ENCODE peak calls at places on chromosomes 1 and 21, in five cellular contexts. F is activated T-cell treated with anti-CD3 and anti-CD28 coated beads for 1 hour; G is iris pigment epithelial cell; L is activated CD8-positive, alpha-beta memory T cell treated with anti-CD3 and anti-CD28 coated beads for 24 hours; H is Ammon's horn. J is an unnamed sample.

GRCh38 chr1:201916649-201917249 is 28.1 kb downstream of the SHISA4 start:
- DNase-seq in F (no peak), H (no peak), L (no peak), G (peak; percentile 95), J (no peak)

GRCh38 chr1:234604726-234605492 is 5.1 kb downstream of the IRF2BP2 start:
- DNase-seq in F (no peak), L (no peak), H (no peak), G (peak; percentile 67), J (no peak)

GRCh38 chr1:207021139-207021861 is 11.3 kb downstream of the C1orf116 start:
- DNase-seq in F (no peak), G (peak; percentile 41), L (no peak), H (peak; percentile 39), J (no peak)

GRCh38 chr1:239179001-239179400 is 207.4 kb upstream of the CHRM3 start:
- DNase-seq in H (no peak), G (no peak), F (no peak), L (no peak), J (no peak)

GRCh38 chr1:64136749-64137568 is 66.5 kb upstream of the UBE2U start:
- DNase-seq in F (peak; percentile 55), H (peak; percentile 89), G (peak; percentile 90), L (peak; percentile 81), J (peak; percentile 75)

GRCh38 chr1:112387807-112388206 is 8.2 kb upstream of the CTTNBP2NL start:
- DNase-seq in F (no peak), G (no peak), L (no peak), H (no peak), J (no peak)

GRCh38 chr21:34074283-34075098 is 1.1 kb downstream of the MRPS6 start:
- DNase-seq in L (no peak), H (peak; percentile 16), G (peak; percentile 27), F (no peak), J (no peak)

GRCh38 chr1:55527831-55528230 is 312.7 kb upstream of the USP24 start:
- DNase-seq in L (no peak), G (no peak), H (no peak), F (no peak), J (no peak)

GRCh38 chr1:198676253-198676652 is 37.4 kb downstream of the PTPRC start:
- DNase-seq in G (no peak), F (no peak), L (no peak), H (no peak), J (no peak)

GRCh38 chr1:151292207-151293030 is 10.3 kb downstream of the ZNF687 start:
- DNase-seq in H (peak; percentile 45), G (no peak), L (no peak), F (no peak), J (no peak)

GRCh38 chr1:14487671-14488070 is 110.8 kb upstream of the KAZN start:
- DNase-seq in G (peak; percentile 1), L (no peak), H (no peak), F (no peak), J (no peak)